ENCODE peak calls at places on chromosomes 4 and X, in five cellular contexts. H is ascending aorta; G is left ventricle myocardium inferior; P is effector memory CD4-positive, alpha-beta T cell; S is cardiac muscle cell. Y is an unnamed sample.

GRCh38 chr4:6523251-6523650 is 50.8 kb upstream of the PPP2R2C start:
- DNase-seq in G (no peak), P (no peak), S (peak), H (no peak), Y (no peak)

GRCh38 chr4:140130677-140131076 is 23.3 kb downstream of the MAML3 start:
- DNase-seq in H (no peak), P (no peak), G (no peak), S (no peak), Y (no peak)

GRCh38 chr4:83115000-83115399 is 471 bp upstream of the PLAC8 start:
- DNase-seq in S (peak), G (no peak), H (no peak), P (no peak), Y (no peak)

GRCh38 chr4:153603258-153603657 is 80.8 kb upstream of the TLR2 start:
- DNase-seq in G (no peak), S (no peak), P (no peak), H (no peak), Y (no peak)

GRCh38 chrX:9466115-9466495 is 1.2 kb downstream of the TBL1X start:
- DNase-seq in G (peak), P (no peak), S (peak), H (no peak), Y (no peak)

GRCh38 chr4:94974773-94975172 is 217.0 kb downstream of the BMPR1B start:
- DNase-seq in P (no peak), G (no peak), H (no peak), S (peak), Y (no peak)

GRCh38 chrX:86711531-86712180 is 563.4 kb downstream of the DACH2 start:
- DNase-seq in G (no peak), P (no peak), H (no peak), S (no peak), Y (no peak)

GRCh38 chrX:56792270-56793111 is 63.4 kb downstream of the NBDY start:
- DNase-seq in P (no peak), S (no peak), G (no peak), H (no peak), Y (no peak)

GRCh38 chr4:54581807-54582206 is 76.0 kb upstream of the KIT start:
- DNase-seq in G (no peak), S (no peak), P (no peak), H (no peak), Y (no peak)

GRCh38 chrX:146614693-146615524 is 194.7 kb upstream of the CXorf51B start:
- DNase-seq in S (no peak), P (no peak), G (no peak), H (no peak), Y (no peak)
- H3K27ac ChIP-seq in S (peak), P (no peak), G (no peak), H (no peak), Y (no peak)

DNA sequence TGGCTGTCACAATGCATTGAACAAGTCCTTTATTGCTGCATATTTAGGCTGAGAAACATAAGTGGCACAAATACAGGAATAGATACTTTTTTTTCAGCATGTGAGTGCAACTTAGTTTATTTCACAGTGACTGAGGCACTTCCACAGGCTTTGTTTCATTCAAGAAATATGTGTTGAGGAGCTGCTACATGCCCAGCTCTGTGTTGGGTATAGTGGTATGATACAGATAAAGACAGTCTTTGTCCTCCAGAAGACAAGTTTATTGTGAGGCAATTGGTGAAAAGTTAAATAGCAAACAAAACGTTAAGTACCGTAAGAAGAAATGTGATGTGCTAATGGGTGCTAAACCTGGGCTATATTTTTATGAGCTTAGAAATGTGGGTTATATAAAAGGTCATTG is 186.4 kb downstream of the SPRY1 start:
- DNase-seq in G (no peak), H (no peak), S (no peak), P (no peak), Y (no peak)
- H3K27ac ChIP-seq in G (no peak), H (no peak), S (no peak), P (no peak), Y (peak)

GRCh38 chrX:48911407-48912182 is at the start of gene SLC35A2:
- DNase-seq in P (peak), S (peak), H (no peak), G (peak), Y (no peak)

GRCh38 chrX:48917139-48917980 is 1.5 kb downstream of the PIM2 start:
- DNase-seq in P (peak), G (peak), H (peak), S (peak), Y (peak)

GRCh38 chrX:48914593-48915493 is 3.4 kb upstream of the SLC35A2 start:
- DNase-seq in H (no peak), G (no peak), S (no peak), P (no peak), Y (no peak)

GRCh38 chrX:48910926-48911406 is 480 bp downstream of the SLC35A2 start:
- DNase-seq in H (no peak), P (no peak), S (no peak), G (no peak), Y (no peak)

DNA sequence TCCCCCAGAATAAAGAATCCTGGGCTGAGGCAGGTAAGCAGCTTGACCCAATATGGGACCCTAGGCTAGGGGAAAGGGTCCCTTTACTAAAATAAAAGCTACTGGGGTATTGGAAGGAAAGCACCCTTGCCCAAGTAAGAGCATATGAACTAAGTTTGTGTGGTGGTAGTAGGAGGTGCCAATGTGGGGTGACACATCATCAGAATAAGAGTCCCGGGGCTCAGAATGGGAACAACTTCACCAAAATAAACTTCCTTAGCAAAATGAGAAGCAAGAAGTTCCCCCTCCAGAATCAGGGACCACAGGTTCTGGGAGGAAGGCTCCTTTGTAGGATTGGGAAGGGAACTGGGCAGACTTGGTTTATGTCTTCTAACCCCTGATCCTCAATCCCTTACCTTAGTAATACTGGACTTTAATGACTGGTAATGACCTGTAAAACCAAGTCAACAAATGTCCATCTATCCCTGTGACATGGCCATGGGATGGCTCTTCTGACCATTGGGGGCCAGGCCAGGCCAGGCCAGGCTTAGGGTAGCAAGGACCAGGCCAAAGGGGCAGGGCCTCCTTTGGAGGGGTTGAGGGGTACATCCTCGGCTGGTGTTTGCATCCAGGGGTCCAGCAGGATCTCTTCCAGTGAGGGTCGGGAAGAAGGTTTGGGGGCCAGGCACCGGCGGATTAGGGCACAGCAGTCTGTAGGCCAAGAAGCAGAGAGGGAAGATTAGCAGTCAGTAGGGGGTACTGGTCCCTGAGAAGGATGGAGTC is 2.3 kb upstream of the SLC35A2 start:
- DNase-seq in P (no peak), G (no peak), S (no peak), H (no peak), Y (no peak)
- H3K27ac ChIP-seq in P (peak), G (no peak), S (no peak), H (no peak), Y (no peak)

GRCh38 chr4:155402941-155403340 is 26.2 kb upstream of the MAP9 start:
- DNase-seq in P (no peak), H (no peak), S (peak), G (no peak), Y (no peak)
- H3K27ac ChIP-seq in P (no peak), H (no peak), S (no peak), G (no peak), Y (no peak)

GRCh38 chr4:38488891-38489861 is 174.8 kb upstream of the KLF3 start:
- DNase-seq in G (no peak), S (peak), P (no peak), H (no peak), Y (no peak)
- H3K27ac ChIP-seq in G (peak), S (peak), P (no peak), H (no peak), Y (no peak)

GRCh38 chrX:109299091-109299490 is 182.8 kb downstream of the GUCY2F start:
- DNase-seq in P (no peak), G (no peak), S (no peak), H (no peak), Y (no peak)
- H3K27ac ChIP-seq in P (no peak), G (no peak), S (no peak), H (no peak), Y (no peak)